ENCODE peak calls at places on chromosomes 6 and 20, in eight cellular contexts. C, M, R, A, K, U, W and B are unnamed samples.

GRCh38 chr6:1997702-1998101 is 247.7 kb downstream of the GMDS start:
- DNase-seq in K (no peak), U (no peak), C (no peak), R (no peak), A (no peak), M (no peak), W (no peak), B (no peak)

GRCh38 chr6:37547564-37548061 is 47.9 kb upstream of the CCDC167 start:
- DNase-seq in W (peak), U (peak), M (peak), R (no peak), C (no peak), K (peak), A (no peak), B (peak)

GRCh38 chr6:32108727-32109113 is 418 bp downstream of the TNXB start:
- DNase-seq in R (no peak), C (no peak), A (no peak), U (no peak), W (no peak), K (no peak), M (no peak), B (no peak)

GRCh38 chr6:16487953-16488674 is 249.7 kb downstream of the GMPR start:
- DNase-seq in U (no peak), A (no peak), R (no peak), M (no peak), K (no peak), C (no peak), W (no peak), B (no peak)

GRCh38 chr20:8489094-8489883 is 357.2 kb downstream of the PLCB1 start:
- DNase-seq in M (no peak), A (no peak), U (peak), W (no peak), R (no peak), C (no peak), K (no peak), B (peak)

GRCh38 chr20:35215066-35215956 is 11.2 kb upstream of the MMP24 start:
- DNase-seq in W (peak), A (no peak), U (peak), M (no peak), R (no peak), C (no peak), K (no peak), B (no peak)

GRCh38 chr6:15338462-15338861 is 92.6 kb downstream of the JARID2 start:
- DNase-seq in A (no peak), U (no peak), R (no peak), K (no peak), W (no peak), M (no peak), C (no peak), B (no peak)

GRCh38 chr6:148146717-148147116 is 195.9 kb upstream of the SASH1 start:
- DNase-seq in W (peak), C (no peak), M (peak), K (no peak), A (no peak), R (no peak), U (peak), B (no peak)

GRCh38 chr6:166707045-166707444 is 80.0 kb upstream of the RPS6KA2 start:
- DNase-seq in C (peak), K (peak), R (no peak), M (no peak), A (no peak), W (no peak), U (peak), B (peak)

DNA sequence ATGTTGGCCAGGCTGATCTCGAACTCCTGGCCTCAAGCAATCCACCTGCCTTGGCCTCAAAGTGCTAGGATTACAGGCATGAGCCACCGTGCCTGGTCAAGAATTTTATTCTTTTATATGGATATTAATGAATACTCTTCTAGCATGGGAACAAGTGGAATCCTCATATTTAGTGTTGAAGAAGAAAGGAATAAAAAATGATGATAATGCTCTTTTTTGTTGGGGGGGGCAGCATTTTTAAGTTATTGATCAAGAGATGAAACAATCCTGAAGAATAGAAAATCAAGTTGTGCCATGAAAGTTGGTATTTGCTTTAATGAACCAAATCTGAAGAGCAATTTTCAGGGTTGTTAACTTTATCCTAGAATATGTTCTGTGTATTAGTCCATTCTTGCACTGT is 6.7 kb upstream of the DNAAF9 start:
- DNase-seq in C (no peak), K (no peak), M (no peak), U (no peak), W (no peak), A (no peak), R (no peak), B (no peak)
- TF ChIP-seq CTCF in C (no peak), K (no peak), M (no peak), U (no peak), W (no peak), A (no peak), R (no peak), B (no peak)

DNA sequence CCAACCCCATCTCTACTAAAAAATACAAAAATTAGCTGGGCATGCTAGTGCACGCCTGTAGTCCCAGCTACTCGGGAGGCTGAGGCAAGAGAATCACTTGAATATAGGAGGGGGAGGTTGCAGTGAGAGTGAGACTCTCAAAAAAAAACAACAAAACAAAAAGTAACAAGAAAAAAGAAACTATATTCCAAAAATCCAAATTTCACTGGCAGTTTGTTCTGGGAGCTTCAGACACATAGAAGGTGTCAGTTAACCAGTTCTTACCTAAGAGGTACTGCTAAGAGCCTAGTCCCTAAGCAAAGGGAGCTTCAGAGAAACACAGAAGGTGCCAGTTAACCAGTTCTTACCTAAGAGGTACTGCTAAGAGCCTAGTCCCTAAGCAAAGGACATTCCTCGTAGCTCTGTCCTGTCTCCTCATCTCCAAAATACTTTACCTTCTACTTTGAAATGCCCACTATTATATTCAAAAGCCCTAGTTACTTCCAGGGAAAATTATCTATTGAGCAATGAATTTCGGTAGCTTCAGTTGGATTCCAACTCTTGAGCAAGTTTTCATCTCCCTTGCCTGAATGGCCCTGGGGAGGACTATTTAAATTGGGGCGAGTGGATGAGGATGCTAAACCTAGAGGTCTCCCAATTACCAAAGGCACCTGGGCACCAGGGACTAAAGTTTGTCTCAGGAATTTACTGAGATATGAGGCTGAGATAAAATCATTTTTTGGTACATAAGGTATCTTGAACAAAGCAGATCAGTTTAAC is 41.0 kb downstream of the HFE start:
- DNase-seq in W (no peak), R (no peak), U (no peak), K (no peak), A (no peak), C (no peak), M (no peak), B (no peak)
- H3K4me3 ChIP-seq in W (no peak), R (peak), U (no peak), K (peak), A (peak), C (peak), M (peak), B (no peak)

DNA sequence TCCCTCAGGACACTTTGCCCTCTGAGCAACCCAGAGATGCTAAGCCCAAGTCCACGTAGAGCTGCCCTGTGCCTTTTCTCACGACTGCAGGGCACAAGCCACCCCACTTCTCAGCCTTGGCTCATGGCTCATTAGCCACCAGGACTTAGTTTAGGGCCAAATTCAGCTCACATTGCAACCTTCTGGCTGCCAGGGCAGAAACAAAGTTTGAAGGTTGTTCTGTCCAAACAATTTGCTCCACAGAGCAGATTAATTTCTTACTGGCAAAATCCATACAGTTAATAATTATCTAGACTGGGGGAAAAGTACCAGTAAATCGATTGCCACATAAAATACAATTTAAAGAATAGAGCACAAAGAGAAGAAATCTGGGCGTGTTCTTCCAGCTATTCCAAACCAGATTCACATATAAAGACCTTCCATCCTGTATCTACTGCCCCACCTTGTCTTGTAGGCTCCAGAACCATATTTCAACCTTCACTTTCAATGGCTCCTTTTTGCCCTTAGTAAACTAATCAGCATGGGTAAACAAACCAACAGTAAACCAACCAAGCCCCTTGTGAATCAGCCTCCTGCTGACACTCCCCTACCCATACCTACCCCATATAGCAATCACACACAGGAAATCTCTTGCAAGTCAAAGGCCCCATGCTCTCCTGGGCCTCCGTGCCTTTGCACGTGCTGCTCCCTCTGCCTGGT is 101.9 kb downstream of the QRSL1 start:
- DNase-seq in K (no peak), W (no peak), U (no peak), A (no peak), R (no peak), C (no peak), M (no peak), B (no peak)
- TF ChIP-seq CTCF in K (no peak), W (no peak), U (no peak), A (no peak), R (no peak), C (no peak), M (no peak), B (no peak)

DNA sequence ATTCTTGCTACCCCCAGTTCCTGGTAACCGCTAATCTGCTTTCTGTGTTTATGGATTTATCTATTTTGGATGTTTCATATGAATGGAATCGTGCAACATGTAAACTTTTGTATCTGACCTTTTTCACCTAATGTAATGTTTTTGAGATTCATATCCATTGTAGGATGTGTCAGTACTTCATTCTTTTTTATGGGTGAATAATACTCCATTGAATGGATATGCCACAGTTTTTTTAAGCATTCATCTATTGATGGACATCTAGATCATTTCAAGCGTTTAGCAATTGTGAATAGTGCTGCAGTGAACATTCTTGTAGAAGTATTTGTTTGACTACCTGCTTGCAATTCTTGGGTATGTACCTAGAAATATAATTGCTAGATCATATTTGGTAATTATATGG is 13.0 kb downstream of the KDM1B start:
- DNase-seq in R (no peak), C (no peak), W (no peak), M (no peak), K (no peak), A (no peak), U (no peak), B (no peak)
- H3K4me3 ChIP-seq in R (no peak), C (no peak), W (no peak), M (no peak), K (no peak), A (no peak), U (no peak), B (no peak)

GRCh38 chr20:46267108-46267820 is 41.0 kb downstream of the CDH22 start:
- DNase-seq in R (no peak), A (no peak), M (no peak), W (no peak), K (no peak), C (no peak), U (no peak), B (no peak)

GRCh38 chr20:46265539-46265938 is 42.8 kb downstream of the CDH22 start:
- DNase-seq in M (no peak), U (no peak), C (no peak), K (no peak), W (no peak), A (no peak), R (no peak), B (no peak)

GRCh38 chr20:46261456-46262253 is 46.6 kb downstream of the CDH22 start:
- DNase-seq in W (no peak), R (no peak), M (no peak), A (no peak), K (no peak), C (no peak), U (no peak), B (no peak)

GRCh38 chr20:46268131-46268611 is 40.1 kb downstream of the CDH22 start:
- DNase-seq in C (no peak), M (no peak), R (no peak), A (no peak), W (no peak), K (no peak), U (no peak), B (no peak)

DNA sequence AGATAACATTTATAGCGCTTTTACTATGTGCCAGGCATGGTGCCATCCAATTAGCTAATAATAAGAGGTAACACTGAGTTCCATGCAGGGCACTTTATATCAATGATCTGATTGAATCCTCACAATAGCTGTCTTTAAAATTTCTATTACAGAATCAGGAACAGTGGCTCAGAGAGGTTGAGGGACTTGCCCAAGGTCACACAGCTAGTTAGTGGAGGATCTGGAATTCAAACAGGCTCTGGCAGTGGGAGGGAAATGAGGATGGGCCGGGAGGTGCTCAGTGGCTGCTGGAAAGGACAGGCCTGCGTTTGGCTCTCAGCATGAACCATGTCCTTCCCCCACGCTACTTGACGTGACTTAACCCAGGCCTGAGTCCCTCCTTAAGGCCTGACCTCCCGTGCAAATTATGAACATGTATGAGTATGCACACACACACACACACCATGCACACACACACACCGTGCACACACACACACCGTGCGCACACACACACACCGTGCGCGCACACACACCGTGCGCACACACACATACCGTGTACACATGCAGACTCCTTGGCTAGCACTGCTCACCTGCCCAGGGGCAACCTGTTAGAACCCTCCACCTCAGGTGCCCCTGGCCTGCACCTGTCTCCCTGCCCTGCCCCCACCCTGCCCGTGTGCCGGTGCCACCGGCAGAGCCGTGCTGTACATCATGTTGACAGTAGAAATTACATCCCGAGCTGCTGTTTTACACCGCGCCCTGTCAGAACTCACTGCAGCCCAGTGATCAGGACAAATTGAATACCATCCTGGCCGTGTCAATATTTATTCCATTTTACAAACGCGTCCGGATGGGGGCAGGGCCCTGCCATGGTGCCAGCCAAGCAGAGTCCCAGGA is 43.7 kb downstream of the CDH22 start:
- DNase-seq in W (no peak), K (no peak), A (no peak), M (no peak), U (no peak), C (no peak), R (no peak), B (no peak)
- TF ChIP-seq CTCF in W (no peak), K (no peak), A (no peak), M (no peak), U (no peak), C (no peak), R (no peak), B (no peak)

GRCh38 chr20:63664143-63664851 is 6.2 kb downstream of the RTEL1 start:
- DNase-seq in W (no peak), K (no peak), U (no peak), C (no peak), R (no peak), M (no peak), A (no peak), B (no peak)
- H3K4me3 ChIP-seq in W (no peak), K (no peak), U (no peak), C (no peak), R (no peak), M (no peak), A (no peak), B (no peak)